ENCODE peak calls at places on chromosome 3, in six cellular contexts. D, S, E, V, Q and X are unnamed samples.

GRCh38 chr3:157905885-157906284 is 200.3 kb downstream of the SHOX2 start:
- DNase-seq in D (no peak), S (no peak), E (no peak), V (no peak), Q (no peak), X (no peak)

GRCh38 chr3:179703816-179704215 is 51.0 kb downstream of the USP13 start:
- DNase-seq in D (no peak), S (no peak), E (no peak), V (no peak), Q (no peak), X (no peak)

GRCh38 chr3:115638991-115639390 is 15.7 kb downstream of the GAP43 start:
- DNase-seq in D (no peak), S (no peak), E (no peak), V (no peak), Q (no peak), X (no peak)

GRCh38 chr3:55333041-55333440 is 154.1 kb downstream of the WNT5A start:
- DNase-seq in D (no peak), S (peak; percentile 28), E (no peak), V (no peak), Q (no peak), X (no peak)

GRCh38 chr3:160225181-160226025 is at the start of gene C3orf80:
- DNase-seq in D (no peak), S (peak; percentile 21), E (peak; percentile 33), V (peak; percentile 26), Q (no peak), X (peak; percentile 66)

GRCh38 chr3:176514297-176514696 is 683.0 kb downstream of the TBL1XR1 start:
- DNase-seq in D (no peak), S (peak; percentile 54), E (no peak), V (no peak), Q (no peak), X (no peak)

GRCh38 chr3:12287727-12288465 is 974 bp upstream of the PPARG start:
- DNase-seq in D (no peak), S (peak; percentile 47), E (no peak), V (peak; percentile 76), Q (no peak), X (peak; percentile 70)

GRCh38 chr3:45938858-45939257 is 4.4 kb upstream of the CXCR6 start:
- DNase-seq in D (peak; percentile 69), S (peak; percentile 92), E (peak; percentile 59), V (peak; percentile 85), Q (peak; percentile 93), X (peak; percentile 85)

GRCh38 chr3:136070334-136070733 is 104.8 kb downstream of the PPP2R3A start:
- DNase-seq in D (peak; percentile 92), S (peak; percentile 66), E (no peak), V (no peak), Q (no peak), X (no peak)

GRCh38 chr3:16548721-16549120 is 35.2 kb upstream of the RFTN1 start:
- DNase-seq in D (peak; percentile 92), S (peak; percentile 65), E (no peak), V (no peak), Q (no peak), X (no peak)

GRCh38 chr3:133943639-133944131 is 48.0 kb upstream of the RAB6B start:
- DNase-seq in D (peak; percentile 92), S (peak; percentile 95), E (peak; percentile 27), V (no peak), Q (no peak), X (no peak)

GRCh38 chr3:100710355-100711198 is 1.3 kb downstream of the TFG start:
- DNase-seq in D (peak; percentile 70), S (peak; percentile 65), E (peak; percentile 20), V (no peak), Q (no peak), X (no peak)

GRCh38 chr3:63413523-63413922 is 135.4 kb downstream of the SYNPR start:
- DNase-seq in D (no peak), S (no peak), E (no peak), V (no peak), Q (no peak), X (no peak)

GRCh38 chr3:148360046-148360445 is 337.7 kb upstream of the AGTR1 start:
- DNase-seq in D (no peak), S (peak; percentile 31), E (no peak), V (no peak), Q (no peak), X (no peak)

GRCh38 chr3:13077431-13078157 is 4.4 kb upstream of the IQSEC1 start:
- DNase-seq in D (no peak), S (no peak), E (peak; percentile 53), V (no peak), Q (no peak), X (no peak)

GRCh38 chr3:63661242-63661641 is 8.8 kb downstream of the SNTN start:
- DNase-seq in D (no peak), S (peak; percentile 2), E (no peak), V (no peak), Q (no peak), X (no peak)

GRCh38 chr3:30752961-30753360 is 141.5 kb downstream of the GADL1 start:
- DNase-seq in D (peak; percentile 66), S (peak; percentile 87), E (no peak), V (no peak), Q (no peak), X (no peak)

GRCh38 chr3:9211155-9211950 is 38.1 kb downstream of the SRGAP3 start:
- DNase-seq in D (peak; percentile 31), S (peak; percentile 42), E (no peak), V (no peak), Q (no peak), X (no peak)

GRCh38 chr3:159565313-159565712 is 423.3 kb upstream of the IL12A start:
- DNase-seq in D (no peak), S (no peak), E (no peak), V (no peak), Q (no peak), X (no peak)

GRCh38 chr3:110881069-110881468 is 190.5 kb upstream of the NECTIN3 start:
- DNase-seq in D (peak; percentile 84), S (peak; percentile 52), E (peak; percentile 70), V (peak; percentile 26), Q (no peak), X (peak; percentile 45)

GRCh38 chr3:73694988-73695757 is 70.4 kb upstream of the PDZRN3 start:
- DNase-seq in D (no peak), S (no peak), E (no peak), V (no peak), Q (no peak), X (no peak)

GRCh38 chr3:110343945-110344344 is 727.7 kb upstream of the NECTIN3 start:
- DNase-seq in D (no peak), S (no peak), E (no peak), V (no peak), Q (no peak), X (no peak)

GRCh38 chr3:27591321-27591711 is 107.1 kb upstream of the SLC4A7 start:
- DNase-seq in D (no peak), S (no peak), E (no peak), V (no peak), Q (no peak), X (no peak)

DNA sequence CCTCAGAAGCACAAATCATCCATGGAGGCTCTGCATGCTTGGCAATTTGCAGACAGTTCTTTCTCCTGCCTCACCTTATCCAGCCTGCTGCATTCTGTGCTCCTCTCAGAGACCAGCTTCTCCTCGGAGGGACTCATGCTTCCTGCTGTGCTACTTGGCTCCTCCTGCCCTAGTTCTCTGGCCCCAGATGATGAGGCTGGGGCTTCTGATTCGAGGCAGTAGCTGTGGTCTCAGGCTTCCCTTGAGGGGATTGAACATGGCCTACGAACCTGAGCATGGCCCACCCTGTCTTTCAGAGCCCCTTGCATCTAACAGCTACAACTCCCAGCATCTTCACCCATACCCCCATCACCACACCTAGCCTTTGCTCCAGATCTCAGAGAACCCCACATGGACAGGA is 6.7 kb downstream of the VIPR1 start:
- DNase-seq in D (no peak), S (no peak), E (no peak), V (no peak), Q (no peak), X (peak; percentile 6)
- H3K27me3 ChIP-seq in D (no peaks in the 10 kb centered on the region), S (peaks cover 15% of the 10 kb centered on the region), E (no peaks in the 10 kb centered on the region), V (no peaks in the 10 kb centered on the region), Q (no peaks in the 10 kb centered on the region), X (no peaks in the 10 kb centered on the region)

GRCh38 chr3:194098036-194098871 is 37.7 kb upstream of the HES1 start:
- DNase-seq in D (no peak), S (no peak), E (peak; percentile 53), V (no peak), Q (no peak), X (no peak)
- H3K4me1 ChIP-seq in D (no peaks in the 10 kb centered on the region), S (no peaks in the 10 kb centered on the region), E (peaks cover 40% of the 10 kb centered on the region), V (peaks cover 2% of the 10 kb centered on the region), Q (no peaks in the 10 kb centered on the region), X (peaks cover 10% of the 10 kb centered on the region)

GRCh38 chr3:143676021-143676420 is 172.2 kb downstream of the SLC9A9 start:
- DNase-seq in D (no peak), S (no peak), E (no peak), V (no peak), Q (no peak), X (no peak)
- H3K27ac ChIP-seq in D (no peak overlapping the region), S (no peak overlapping the region), E (no peak overlapping the region), V (no peak overlapping the region), Q (no peak overlapping the region), X (no peak overlapping the region)

GRCh38 chr3:169147246-169148008 is 516.1 kb downstream of the MECOM start:
- DNase-seq in D (peak; percentile 76), S (peak; percentile 86), E (peak; percentile 35), V (no peak), Q (peak; percentile 82), X (peak; percentile 56)
- H3K27me3 ChIP-seq in D (peaks cover 53% of the 10 kb centered on the region), S (no peaks in the 10 kb centered on the region), E (no peaks in the 10 kb centered on the region), V (no peaks in the 10 kb centered on the region), Q (peaks cover 17% of the 10 kb centered on the region), X (peaks cover 26% of the 10 kb centered on the region)

DNA sequence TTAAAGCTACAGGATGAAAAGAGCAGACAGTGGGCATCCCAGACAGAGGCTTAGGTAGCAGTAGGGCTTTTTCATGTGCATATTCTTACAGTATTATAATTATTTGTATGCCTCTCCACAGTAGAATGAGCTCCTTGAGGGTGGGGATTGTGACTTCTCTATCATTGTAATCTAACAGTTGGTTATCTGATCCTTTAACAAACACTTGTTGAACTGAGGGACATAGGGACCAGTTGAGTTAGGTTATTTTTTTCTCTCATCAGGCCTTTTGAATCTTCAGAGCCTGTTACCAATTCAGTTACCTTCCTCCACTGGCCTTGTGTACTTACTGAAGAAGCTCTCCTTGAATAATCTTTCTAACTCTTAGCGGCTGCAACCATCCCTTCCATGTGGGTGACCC is 1.2 kb downstream of the LSM3 start:
- DNase-seq in D (no peak), S (no peak), E (no peak), V (no peak), Q (no peak), X (no peak)
- H3K4me1 ChIP-seq in D (peaks cover 22% of the 10 kb centered on the region), S (peaks cover 2% of the 10 kb centered on the region), E (peaks cover 29% of the 10 kb centered on the region), V (peaks cover 11% of the 10 kb centered on the region), Q (no peaks in the 10 kb centered on the region), X (peaks cover 48% of the 10 kb centered on the region)